ENCODE peak calls at places on chromosome 6, in nine cellular contexts. R, O, U, G, Y, H, D, T and N are unnamed samples.

GRCh38 chr6:40999498-41000070 is 39.4 kb downstream of the UNC5CL start:
- DNase-seq in R (peak; percentile 32), O (peak; percentile 77), U (no peak), G (peak; percentile 30), Y (no peak), H (no peak), D (peak; percentile 62), T (peak; percentile 69), N (peak; percentile 47)

GRCh38 chr6:146770965-146771735 is 172.4 kb downstream of the ADGB start:
- DNase-seq in R (no peak), O (peak; percentile 91), U (peak; percentile 80), G (no peak), Y (peak; percentile 89), H (no peak), D (peak; percentile 39), T (no peak), N (peak; percentile 29)

GRCh38 chr6:157746897-157747296 is 76.1 kb upstream of the SNX9 start:
- DNase-seq in R (no peak), O (no peak), U (no peak), G (no peak), Y (peak; percentile 50), H (no peak), D (no peak), T (no peak), N (no peak)

GRCh38 chr6:22448311-22448711 is 121.1 kb upstream of the HDGFL1 start:
- DNase-seq in R (peak; percentile 82), O (no peak), U (no peak), G (no peak), Y (no peak), H (no peak), D (no peak), T (no peak), N (no peak)

GRCh38 chr6:104995989-104996617 is 39.2 kb downstream of the LIN28B start:
- DNase-seq in R (peak; percentile 19), O (peak; percentile 7), U (no peak), G (no peak), Y (no peak), H (no peak), D (no peak), T (no peak), N (peak; percentile 66)

GRCh38 chr6:134253681-134254080 is 64.2 kb downstream of the SGK1 start:
- DNase-seq in R (peak; percentile 13), O (no peak), U (no peak), G (no peak), Y (no peak), H (no peak), D (peak; percentile 38), T (no peak), N (no peak)

GRCh38 chr6:108673602-108674001 is 112.9 kb downstream of the FOXO3 start:
- DNase-seq in R (peak; percentile 29), O (no peak), U (no peak), G (peak; percentile 50), Y (no peak), H (no peak), D (no peak), T (peak; percentile 50), N (no peak)

GRCh38 chr6:166824880-166825250 is 131.5 kb downstream of the RNASET2 start:
- DNase-seq in R (no peak), O (no peak), U (no peak), G (no peak), Y (no peak), H (no peak), D (no peak), T (no peak), N (no peak)

GRCh38 chr6:147382945-147383554 is 125.4 kb upstream of the SAMD5 start:
- DNase-seq in R (peak; percentile 41), O (peak; percentile 47), U (no peak), G (no peak), Y (no peak), H (no peak), D (no peak), T (no peak), N (peak; percentile 29)

GRCh38 chr6:166488081-166488685 is 98.3 kb downstream of the RAMACL start:
- DNase-seq in R (peak; percentile 39), O (peak; percentile 33), U (no peak), G (no peak), Y (peak; percentile 93), H (peak; percentile 55), D (peak; percentile 51), T (peak; percentile 46), N (peak; percentile 23)

GRCh38 chr6:147048930-147049329 is 155.3 kb upstream of the STXBP5 start:
- DNase-seq in R (peak; percentile 15), O (no peak), U (no peak), G (no peak), Y (no peak), H (no peak), D (no peak), T (no peak), N (no peak)

GRCh38 chr6:33272358-33273128 is 668 bp downstream of the RPS18 start:
- DNase-seq in R (no peak), O (no peak), U (no peak), G (no peak), Y (no peak), H (no peak), D (no peak), T (no peak), N (no peak)

GRCh38 chr6:36855750-36856149 is 16.5 kb upstream of the CPNE5 start:
- DNase-seq in R (no peak), O (no peak), U (no peak), G (no peak), Y (peak; percentile 68), H (no peak), D (no peak), T (no peak), N (no peak)

DNA sequence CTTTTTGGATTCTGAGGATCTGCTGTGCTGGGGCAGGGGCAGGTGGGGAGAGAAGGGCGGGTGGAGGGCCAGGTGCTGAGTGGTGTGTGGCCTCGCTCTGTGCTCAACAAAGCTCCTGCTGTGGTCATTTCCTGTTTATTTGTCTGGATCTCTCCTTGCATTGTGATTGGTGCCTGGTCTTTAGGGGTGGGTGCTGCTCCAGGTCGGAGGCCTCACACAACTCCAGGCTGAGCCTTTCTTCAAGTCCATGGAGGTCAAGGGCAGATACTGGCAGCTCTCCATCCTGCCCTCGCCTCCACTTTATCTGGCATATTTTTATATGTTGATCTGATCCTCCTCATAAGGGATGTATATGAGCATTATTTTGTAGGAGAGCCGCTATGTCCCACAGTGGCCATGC is 36.2 kb downstream of the HLA-F start:
- DNase-seq in R (no peak), O (no peak), U (no peak), G (no peak), Y (no peak), H (no peak), D (no peak), T (no peak), N (no peak)
- TF ChIP-seq POLR2A in R (no peak), O (no peak), U (no peak), G (no peak), Y (no peak), H (no peak), D (no peak), T (no peak), N (no peak)

GRCh38 chr6:152300517-152300916 is 336.6 kb downstream of the SYNE1 start:
- DNase-seq in R (no peak), O (no peak), U (no peak), G (no peak), Y (no peak), H (no peak), D (no peak), T (no peak), N (no peak)

GRCh38 chr6:152299336-152299735 is 337.8 kb downstream of the SYNE1 start:
- DNase-seq in R (no peak), O (no peak), U (no peak), G (no peak), Y (no peak), H (no peak), D (no peak), T (no peak), N (no peak)

GRCh38 chr6:152305672-152306071 is 331.5 kb downstream of the SYNE1 start:
- DNase-seq in R (peak; percentile 24), O (no peak), U (no peak), G (no peak), Y (no peak), H (no peak), D (no peak), T (no peak), N (no peak)

GRCh38 chr6:152301021-152301805 is 335.9 kb downstream of the SYNE1 start:
- DNase-seq in R (peak; percentile 64), O (no peak), U (no peak), G (no peak), Y (no peak), H (no peak), D (no peak), T (no peak), N (no peak)

DNA sequence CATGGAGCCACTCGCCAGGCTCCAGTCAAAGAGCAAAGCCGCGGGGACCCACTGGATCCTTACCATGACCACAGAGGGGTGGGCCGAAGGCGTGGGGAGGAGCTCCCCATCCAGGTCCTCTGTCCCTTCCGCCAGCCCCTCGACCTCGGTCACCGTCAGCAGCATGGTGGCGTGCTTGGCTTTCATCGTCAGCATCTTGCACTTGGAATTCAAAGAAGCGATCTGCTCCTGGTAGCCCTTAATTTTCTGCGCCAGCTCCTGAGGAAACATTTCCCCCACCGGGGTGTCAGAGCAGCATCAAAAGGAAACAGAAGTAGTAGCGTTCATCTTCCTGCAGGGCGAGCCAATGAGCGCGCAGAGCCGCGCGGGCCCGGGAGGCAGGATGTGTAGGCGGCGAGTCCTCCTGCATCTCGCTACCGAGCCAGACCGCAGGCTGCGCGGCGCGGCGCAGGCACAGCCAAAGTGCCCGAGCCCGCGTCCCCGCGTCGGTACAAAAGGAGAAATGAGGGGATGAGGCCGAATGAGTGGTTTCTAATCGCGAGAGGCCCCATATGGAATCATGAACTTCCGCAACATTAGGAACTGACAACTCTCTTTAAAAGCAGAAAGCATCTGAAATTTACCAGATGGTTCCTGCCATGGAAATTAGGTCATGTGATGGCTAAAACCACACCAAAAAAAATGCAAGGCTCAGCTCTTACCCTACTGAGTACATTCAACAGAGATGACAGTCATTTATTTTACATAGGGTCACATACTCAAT is 335.2 kb downstream of the SYNE1 start:
- DNase-seq in R (peak; percentile 90), O (peak; percentile 83), U (peak; percentile 90), G (peak; percentile 53), Y (peak; percentile 97), H (peak; percentile 42), D (peak; percentile 86), T (peak; percentile 82), N (peak; percentile 86)
- TF ChIP-seq POLR2A in R (peak; percentile 77), O (no peak), U (peak; percentile 13), G (peak; percentile 62), Y (no peak), H (peak; percentile 59), D (peak; percentile 64), T (no peak), N (peak; percentile 65)

GRCh38 chr6:163413345-163414116 is 987 bp upstream of the QKI start:
- DNase-seq in R (peak; percentile 90), O (peak; percentile 89), U (peak; percentile 91), G (no peak), Y (peak; percentile 96), H (peak; percentile 88), D (peak; percentile 86), T (peak; percentile 85), N (peak; percentile 94)
- TF ChIP-seq POLR2A in R (no peak), O (peak; percentile 80), U (peak; percentile 72), G (peak; percentile 4), Y (peak; percentile 33), H (peak; percentile 39), D (peak; percentile 57), T (no peak), N (no peak)

DNA sequence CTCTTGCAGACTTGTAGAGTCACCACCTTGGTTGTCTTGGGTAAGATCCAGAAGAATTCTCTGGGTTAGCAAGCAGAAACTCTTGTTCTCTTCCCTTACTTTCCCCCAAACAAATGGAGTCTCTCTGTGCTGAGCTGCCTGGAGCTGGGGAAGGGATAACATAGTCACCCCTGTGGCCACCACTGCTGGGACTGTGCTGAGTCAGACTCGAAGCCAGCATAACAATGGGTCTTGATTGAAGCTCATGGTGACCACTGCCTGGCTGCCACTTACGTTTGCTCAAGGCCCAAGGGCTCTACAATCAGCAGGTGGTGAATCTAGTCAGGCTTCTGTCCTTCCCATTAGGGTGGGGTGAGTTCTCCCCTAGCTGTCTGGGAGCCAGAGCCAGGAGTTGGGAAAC is 15.4 kb upstream of the ERVFRD-1 start:
- DNase-seq in R (peak; percentile 23), O (no peak), U (no peak), G (no peak), Y (no peak), H (no peak), D (no peak), T (no peak), N (no peak)
- TF ChIP-seq POLR2A in R (no peak), O (no peak), U (no peak), G (no peak), Y (no peak), H (no peak), D (no peak), T (no peak), N (no peak)